ENCODE peak calls at places on chromosomes 6 and 20, in six cellular contexts. P, N, Y, E, W and D are unnamed samples.

GRCh38 chr6:34516391-34517324 is 39.5 kb downstream of the SPDEF start:
- DNase-seq in N (no peak), P (no peak), Y (no peak), W (no peak), E (no peak), D (no peak)

GRCh38 chr6:112298816-112299281 is 44.5 kb upstream of the LAMA4 start:
- DNase-seq in Y (peak), W (no peak), N (no peak), P (peak), E (peak), D (peak)

GRCh38 chr6:4449409-4449808 is 314.0 kb upstream of the ECI2 start:
- DNase-seq in Y (no peak), W (no peak), P (no peak), E (no peak), N (no peak), D (no peak)

GRCh38 chr6:61711849-61712248 is 574.2 kb downstream of the KHDRBS2 start:
- DNase-seq in E (no peak), P (no peak), W (no peak), Y (no peak), N (no peak), D (no peak)

GRCh38 chr6:106097368-106098231 is 11.5 kb downstream of the PRDM1 start:
- DNase-seq in E (peak), W (no peak), Y (no peak), N (peak), P (peak), D (no peak)

GRCh38 chr20:17878912-17879602 is 89.5 kb downstream of the SNX5 start:
- DNase-seq in E (no peak), N (no peak), P (no peak), Y (no peak), W (no peak), D (no peak)

GRCh38 chr6:18323935-18324707 is 59.8 kb upstream of the DEK start:
- DNase-seq in P (peak), N (peak), E (peak), W (peak), Y (no peak), D (no peak)

GRCh38 chr6:169520104-169520503 is 181.7 kb downstream of the WDR27 start:
- DNase-seq in Y (no peak), P (peak), E (peak), W (no peak), N (no peak), D (no peak)

GRCh38 chr6:32761084-32761483 is 2.2 kb downstream of the HLA-DQB2 start:
- DNase-seq in P (no peak), W (no peak), Y (no peak), E (no peak), N (no peak), D (no peak)

GRCh38 chr6:21587925-21588811 is 5.4 kb upstream of the SOX4 start:
- DNase-seq in Y (no peak), E (peak), W (peak), N (peak), P (peak), D (no peak)

GRCh38 chr20:50070361-50070760 is 42.6 kb downstream of the UBE2V1 start:
- DNase-seq in E (no peak), Y (no peak), N (no peak), W (no peak), P (no peak), D (no peak)
- TF ChIP-seq CTCF in E (no peak), Y (no peak), N (no peak), W (no peak), P (no peak), D (no peak)

GRCh38 chr6:167528239-167528638 is 203.4 kb downstream of the TTLL2 start:
- DNase-seq in Y (no peak), N (no peak), W (no peak), E (no peak), P (no peak), D (no peak)

GRCh38 chr6:167529684-167530335 is 204.9 kb downstream of the TTLL2 start:
- DNase-seq in Y (no peak), N (no peak), P (no peak), W (no peak), E (no peak), D (no peak)

GRCh38 chr6:167533851-167534250 is 209.0 kb downstream of the TTLL2 start:
- DNase-seq in N (no peak), W (no peak), Y (no peak), E (no peak), P (no peak), D (no peak)

GRCh38 chr6:167532410-167533294 is 207.8 kb downstream of the TTLL2 start:
- DNase-seq in W (no peak), N (no peak), P (no peak), Y (no peak), E (no peak), D (no peak)

DNA sequence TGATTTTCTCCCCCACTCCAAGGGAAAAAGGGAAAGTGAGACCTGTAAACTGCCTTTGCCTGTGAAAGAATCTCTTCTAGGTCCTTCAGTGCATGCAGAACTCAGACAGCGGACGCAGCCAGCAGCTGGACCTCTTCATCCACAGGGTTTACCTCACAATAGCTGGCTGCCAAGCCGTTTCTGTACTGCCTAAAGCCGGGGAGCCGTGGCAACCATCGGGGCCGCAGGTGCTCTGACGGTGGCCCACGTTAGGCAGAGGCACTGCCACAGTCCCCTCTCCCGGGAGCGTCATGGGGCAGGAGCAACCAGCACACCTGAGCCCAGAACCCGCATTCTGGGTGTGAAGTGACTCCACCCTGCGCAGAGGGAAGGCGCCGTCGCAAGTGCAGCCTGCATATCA is 206.1 kb downstream of the TTLL2 start:
- DNase-seq in Y (no peak), P (no peak), N (no peak), W (no peak), E (no peak), D (no peak)
- TF ChIP-seq CTCF in Y (no peak), P (no peak), N (no peak), W (no peak), E (no peak), D (no peak)

GRCh38 chr6:93120154-93120742 is 299.1 kb downstream of the EPHA7 start:
- DNase-seq in Y (no peak), W (no peak), E (no peak), N (no peak), P (no peak), D (no peak)

GRCh38 chr6:93124226-93124625 is 295.1 kb downstream of the EPHA7 start:
- DNase-seq in N (no peak), W (no peak), E (no peak), P (no peak), Y (no peak), D (no peak)

DNA sequence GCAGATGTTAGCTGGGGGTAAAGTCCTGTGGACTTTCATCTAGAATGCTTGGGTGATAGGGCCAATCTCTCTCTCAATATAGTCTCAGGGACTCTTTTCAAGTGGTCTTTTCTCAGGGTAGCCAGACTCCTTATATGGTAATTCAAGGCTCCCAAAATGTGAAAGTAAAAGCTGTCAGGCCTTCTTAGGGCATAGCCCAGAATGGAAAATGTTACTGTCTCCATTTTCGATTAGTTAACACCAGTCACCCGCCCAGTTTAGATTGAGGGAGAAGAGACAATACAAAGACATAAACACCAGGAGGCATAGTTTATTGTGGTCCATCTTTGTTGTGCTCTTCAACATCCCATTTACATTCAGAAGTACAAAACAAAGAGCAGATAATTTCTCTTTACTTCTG is 295.8 kb downstream of the EPHA7 start:
- DNase-seq in E (no peak), P (no peak), Y (no peak), W (no peak), N (no peak), D (no peak)
- TF ChIP-seq CTCF in E (no peak), P (no peak), Y (no peak), W (no peak), N (no peak), D (no peak)

GRCh38 chr6:113363866-113364265 is 493.3 kb upstream of the MARCKS start:
- DNase-seq in P (peak), N (no peak), W (no peak), Y (no peak), E (peak), D (no peak)

GRCh38 chr6:113362542-113363430 is 494.4 kb upstream of the MARCKS start:
- DNase-seq in N (no peak), W (no peak), E (peak), Y (no peak), P (no peak), D (no peak)

GRCh38 chr6:113359155-113360140 is 497.7 kb upstream of the MARCKS start:
- DNase-seq in N (no peak), P (peak), Y (no peak), W (peak), E (peak), D (no peak)

GRCh38 chr6:113358063-113358583 is 499.0 kb upstream of the MARCKS start:
- DNase-seq in Y (no peak), N (no peak), E (no peak), P (no peak), W (no peak), D (no peak)

DNA sequence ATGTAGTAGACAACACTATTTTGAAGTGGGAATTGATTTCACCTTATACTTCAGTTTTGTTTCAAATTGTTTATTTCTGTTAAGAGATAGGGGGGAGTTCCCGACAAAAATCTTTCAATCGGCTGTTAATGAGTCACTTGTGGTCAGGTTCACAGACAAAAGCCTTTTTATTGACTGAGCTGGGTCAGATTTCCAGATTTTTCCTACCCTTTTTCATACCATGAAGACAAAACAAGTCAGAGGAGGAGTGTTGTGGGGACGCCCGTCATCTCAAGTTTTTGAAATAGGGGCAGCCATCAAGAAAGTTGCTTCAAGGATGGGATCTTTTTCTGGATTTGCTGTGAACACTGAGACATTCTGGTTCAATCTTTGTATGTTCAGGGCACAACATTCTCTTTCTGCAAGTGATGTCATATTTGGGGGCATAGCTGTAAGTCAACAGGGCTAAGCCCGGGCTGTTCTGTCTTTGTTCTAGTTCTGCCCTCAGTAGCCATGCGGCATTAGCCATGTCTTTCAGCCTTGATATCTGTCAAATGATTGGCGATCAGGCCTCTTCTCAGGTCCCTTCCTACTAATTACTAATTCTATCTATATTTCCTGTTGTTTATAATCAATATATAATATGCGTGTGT is 496.0 kb upstream of the MARCKS start:
- DNase-seq in Y (no peak), N (no peak), W (no peak), P (peak), E (peak), D (no peak)
- TF ChIP-seq CTCF in Y (no peak), N (no peak), W (no peak), P (no peak), E (no peak), D (no peak)

GRCh38 chr6:26202811-26203583 is 115.8 kb downstream of the HFE start:
- DNase-seq in N (no peak), E (no peak), W (no peak), P (no peak), Y (no peak), D (no peak)

GRCh38 chr6:26205161-26205624 is 118.0 kb downstream of the HFE start:
- DNase-seq in P (peak), N (peak), E (peak), W (peak), Y (no peak), D (no peak)

GRCh38 chr6:26202201-26202611 is 115.0 kb downstream of the HFE start:
- DNase-seq in E (no peak), N (no peak), Y (no peak), W (no peak), P (no peak), D (no peak)

GRCh38 chr6:26205625-26206574 is 118.7 kb downstream of the HFE start:
- DNase-seq in E (peak), P (peak), W (no peak), N (no peak), Y (no peak), D (no peak)

DNA sequence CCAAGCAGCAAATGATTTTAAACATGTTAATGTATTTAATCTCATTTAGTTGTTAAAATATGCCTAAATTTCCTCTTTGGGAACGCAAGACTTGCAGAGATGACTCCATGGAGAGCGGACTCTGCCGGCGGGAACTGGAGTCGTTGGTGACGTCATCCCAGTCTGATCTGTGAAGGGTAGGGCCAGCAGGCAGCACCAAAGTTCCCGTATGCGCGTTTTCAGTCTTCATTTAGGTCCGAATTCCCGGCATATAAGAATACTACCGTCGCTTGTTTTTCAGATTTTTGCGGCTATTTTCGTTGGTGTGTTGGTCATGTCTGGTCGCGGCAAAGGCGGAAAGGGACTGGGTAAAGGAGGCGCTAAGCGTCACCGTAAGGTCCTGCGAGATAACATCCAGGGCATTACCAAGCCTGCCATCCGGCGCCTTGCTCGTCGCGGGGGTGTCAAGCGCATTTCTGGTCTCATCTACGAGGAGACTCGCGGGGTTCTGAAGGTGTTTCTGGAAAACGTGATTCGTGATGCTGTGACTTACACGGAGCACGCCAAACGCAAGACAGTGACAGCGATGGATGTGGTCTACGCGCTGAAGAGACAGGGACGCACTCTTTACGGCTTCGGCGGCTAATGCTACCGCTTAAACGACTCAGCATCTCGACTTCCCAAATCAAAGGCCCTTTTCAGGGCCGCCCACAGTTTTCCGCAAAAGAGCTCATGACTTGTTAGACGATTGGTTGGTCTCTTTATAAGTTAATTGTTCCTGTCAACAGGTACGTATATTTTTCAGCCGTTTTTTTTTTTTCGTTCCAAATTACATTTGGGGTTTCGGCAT is 117.3 kb downstream of the HFE start:
- DNase-seq in Y (peak), E (peak), N (peak), W (peak), P (peak), D (peak)
- TF ChIP-seq CTCF in Y (peak), E (peak), N (no peak), W (peak), P (peak), D (peak)